ENCODE peak calls at places on chromosomes 2 and 18, in seven cellular contexts. One of them, this sample, is unnamed.

GRCh38 chr2:126832038-126832437 is 66.7 kb upstream of the TEX51 start:
- DNase-seq in mesendoderm: no peak
- DNase-seq in activated T-cell treated with anti-CD3 and anti-CD28 coated beads for 48 hours: no peak
- DNase-seq in NCI-H460: no peak
- DNase-seq in lower lobe of right lung: no peak
- DNase-seq in body of pancreas: no peak
- DNase-seq in GM12892: no peak
- DNase-seq in this sample: no peak

GRCh38 chr2:128439231-128440086 is 120.8 kb upstream of the HS6ST1 start:
- DNase-seq in mesendoderm: no peak
- DNase-seq in body of pancreas: no peak
- DNase-seq in lower lobe of right lung: no peak
- DNase-seq in activated T-cell treated with anti-CD3 and anti-CD28 coated beads for 48 hours: no peak
- DNase-seq in NCI-H460: no peak
- DNase-seq in GM12892: no peak
- DNase-seq in this sample: no peak

GRCh38 chr18:8322486-8322885 is 286.8 kb upstream of the RAB12 start:
- DNase-seq in activated T-cell treated with anti-CD3 and anti-CD28 coated beads for 48 hours: no peak
- DNase-seq in mesendoderm: no peak
- DNase-seq in body of pancreas: no peak
- DNase-seq in lower lobe of right lung: no peak
- DNase-seq in NCI-H460: no peak
- DNase-seq in GM12892: no peak
- DNase-seq in this sample: no peak

GRCh38 chr2:177275041-177275440 is 10.5 kb upstream of the NFE2L2 start:
- DNase-seq in GM12892: no peak
- DNase-seq in mesendoderm: no peak
- DNase-seq in activated T-cell treated with anti-CD3 and anti-CD28 coated beads for 48 hours: no peak
- DNase-seq in body of pancreas: no peak
- DNase-seq in lower lobe of right lung: no peak
- DNase-seq in NCI-H460: no peak
- DNase-seq in this sample: no peak

GRCh38 chr2:96962567-96963203 is 23.7 kb downstream of the FAM178B start:
- DNase-seq in mesendoderm: no peak
- DNase-seq in body of pancreas: no peak
- DNase-seq in activated T-cell treated with anti-CD3 and anti-CD28 coated beads for 48 hours: peak
- DNase-seq in GM12892: no peak
- DNase-seq in lower lobe of right lung: no peak
- DNase-seq in NCI-H460: no peak
- DNase-seq in this sample: no peak

GRCh38 chr2:88437010-88437409 is 15.5 kb downstream of the FOXI3 start:
- DNase-seq in GM12892: no peak
- DNase-seq in mesendoderm: no peak
- DNase-seq in NCI-H460: no peak
- DNase-seq in body of pancreas: no peak
- DNase-seq in activated T-cell treated with anti-CD3 and anti-CD28 coated beads for 48 hours: no peak
- DNase-seq in lower lobe of right lung: no peak
- DNase-seq in this sample: no peak

GRCh38 chr2:26178746-26179436 is 6.0 kb downstream of the GAREM2 start:
- DNase-seq in activated T-cell treated with anti-CD3 and anti-CD28 coated beads for 48 hours: no peak
- DNase-seq in mesendoderm: peak
- DNase-seq in lower lobe of right lung: peak
- DNase-seq in NCI-H460: no peak
- DNase-seq in body of pancreas: peak
- DNase-seq in GM12892: peak
- DNase-seq in this sample: no peak

GRCh38 chr2:148257276-148257675 is 236.4 kb downstream of the MBD5 start:
- DNase-seq in GM12892: no peak
- DNase-seq in lower lobe of right lung: no peak
- DNase-seq in NCI-H460: no peak
- DNase-seq in mesendoderm: no peak
- DNase-seq in activated T-cell treated with anti-CD3 and anti-CD28 coated beads for 48 hours: no peak
- DNase-seq in body of pancreas: no peak
- DNase-seq in this sample: no peak

GRCh38 chr2:65537651-65538385 is 105.4 kb upstream of the SPRED2 start:
- DNase-seq in lower lobe of right lung: no peak
- DNase-seq in NCI-H460: no peak
- DNase-seq in activated T-cell treated with anti-CD3 and anti-CD28 coated beads for 48 hours: no peak
- DNase-seq in GM12892: no peak
- DNase-seq in mesendoderm: no peak
- DNase-seq in body of pancreas: no peak
- DNase-seq in this sample: no peak

GRCh38 chr2:226766352-226767055 is 33.1 kb downstream of the IRS1 start:
- DNase-seq in GM12892: no peak
- DNase-seq in mesendoderm: no peak
- DNase-seq in NCI-H460: no peak
- DNase-seq in lower lobe of right lung: no peak
- DNase-seq in activated T-cell treated with anti-CD3 and anti-CD28 coated beads for 48 hours: no peak
- DNase-seq in body of pancreas: no peak
- DNase-seq in this sample: no peak

GRCh38 chr2:62999905-63000304 is 50.7 kb upstream of the OTX1 start:
- DNase-seq in body of pancreas: no peak
- DNase-seq in NCI-H460: no peak
- DNase-seq in lower lobe of right lung: no peak
- DNase-seq in activated T-cell treated with anti-CD3 and anti-CD28 coated beads for 48 hours: no peak
- DNase-seq in mesendoderm: no peak
- DNase-seq in GM12892: no peak
- DNase-seq in this sample: no peak

GRCh38 chr2:48221846-48222516 is 308.0 kb upstream of the STON1 start:
- DNase-seq in activated T-cell treated with anti-CD3 and anti-CD28 coated beads for 48 hours: no peak
- DNase-seq in lower lobe of right lung: no peak
- DNase-seq in mesendoderm: no peak
- DNase-seq in GM12892: no peak
- DNase-seq in body of pancreas: no peak
- DNase-seq in NCI-H460: no peak
- DNase-seq in this sample: no peak

This sample was measured in GM18507.